ENCODE peak calls at places on chromosomes 16 and 17, in eight cellular contexts. Q is head of caudate nucleus, W is NAMALWA, F is mesothelial cell of epicardium, M is RCC 7860, P is left kidney, O is psoas muscle, C is cardiac muscle cell. X is an unnamed sample.
A peak's percentile ranks its signal among the peaks of the same experiment; 100 is the strongest.

GRCh38 chr16:78364501-78364900 is 265.0 kb downstream of the WWOX start:
- DNase-seq in Q (no peak), W (no peak), F (no peak), M (no peak), P (peak; percentile 43), O (no peak), C (no peak), X (no peak)

GRCh38 chr17:40963838-40964237 is 2.9 kb downstream of the KRT39 start:
- DNase-seq in Q (no peak), W (peak; percentile 46), F (no peak), M (peak; percentile 27), P (no peak), O (no peak), C (peak; percentile 28), X (no peak)

GRCh38 chr16:12754824-12755543 is 48.7 kb downstream of the CPPED1 start:
- DNase-seq in Q (no peak), W (no peak), F (no peak), M (no peak), P (peak; percentile 27), O (no peak), C (no peak), X (no peak)

GRCh38 chr17:43880420-43880991 is 26.8 kb downstream of the MPP2 start:
- DNase-seq in Q (no peak), W (peak; percentile 66), F (no peak), M (no peak), P (peak; percentile 93), O (peak; percentile 80), C (peak; percentile 13), X (no peak)

GRCh38 chr17:38893612-38894011 is 23.8 kb downstream of the LASP1 start:
- DNase-seq in Q (peak; percentile 36), W (no peak), F (no peak), M (no peak), P (no peak), O (no peak), C (peak; percentile 54), X (no peak)

GRCh38 chr16:54766355-54766754 is 164.3 kb upstream of the IRX5 start:
- DNase-seq in Q (no peak), W (no peak), F (no peak), M (no peak), P (no peak), O (no peak), C (no peak), X (no peak)

GRCh38 chr16:9836118-9836736 is 346.0 kb downstream of the GRIN2A start:
- DNase-seq in Q (peak; percentile 20), W (peak; percentile 7), F (no peak), M (no peak), P (peak; percentile 80), O (no peak), C (peak; percentile 1), X (no peak)

GRCh38 chr17:67696853-67697505 is 20.8 kb upstream of the NOL11 start:
- DNase-seq in Q (no peak), W (no peak), F (no peak), M (no peak), P (no peak), O (no peak), C (no peak), X (no peak)

GRCh38 chr17:945672-946071 is 33.9 kb downstream of the NXN start:
- DNase-seq in Q (no peak), W (no peak), F (no peak), M (no peak), P (no peak), O (no peak), C (no peak), X (no peak)

GRCh38 chr17:50260501-50260911 is 13.8 kb upstream of the TMEM92 start:
- DNase-seq in Q (no peak), W (no peak), F (no peak), M (no peak), P (no peak), O (no peak), C (no peak), X (no peak)

GRCh38 chr17:19647697-19648474 is 665 bp upstream of the ALDH3A2 start:
- DNase-seq in Q (peak; percentile 69), W (peak; percentile 39), F (no peak), M (peak; percentile 43), P (peak; percentile 76), O (peak; percentile 86), C (peak; percentile 82), X (no peak)

GRCh38 chr16:50207652-50208051 is 54.5 kb downstream of the TENT4B start:
- DNase-seq in Q (no peak), W (no peak), F (no peak), M (no peak), P (no peak), O (no peak), C (peak; percentile 55), X (peak; percentile 47)

GRCh38 chr17:4001048-4001590 is 36.9 kb upstream of the ATP2A3 start:
- DNase-seq in Q (no peak), W (no peak), F (no peak), M (no peak), P (no peak), O (no peak), C (peak; percentile 50), X (no peak)

GRCh38 chr16:6482861-6483530 is 849.6 kb upstream of the RBFOX1 start:
- DNase-seq in Q (peak; percentile 46), W (no peak), F (no peak), M (no peak), P (peak; percentile 11), O (no peak), C (no peak), X (no peak)

GRCh38 chr16:50023626-50024025 is 1.4 kb upstream of the CNEP1R1 start:
- DNase-seq in Q (no peak), W (no peak), F (no peak), M (no peak), P (no peak), O (no peak), C (no peak), X (no peak)

GRCh38 chr17:77177002-77177401 is 36.2 kb downstream of the SEC14L1 start:
- DNase-seq in Q (no peak), W (no peak), F (no peak), M (no peak), P (no peak), O (no peak), C (no peak), X (no peak)

GRCh38 chr17:18961634-18962493 is 9.9 kb downstream of the SLC5A10 start:
- DNase-seq in Q (no peak), W (no peak), F (no peak), M (peak; percentile 77), P (no peak), O (peak; percentile 23), C (no peak), X (no peak)

GRCh38 chr16:82627811-82628339 is 1.1 kb downstream of the CDH13 start:
- DNase-seq in Q (peak; percentile 7), W (no peak), F (no peak), M (no peak), P (peak; percentile 77), O (peak; percentile 71), C (peak; percentile 47), X (no peak)

GRCh38 chr16:20763461-20764232 is at the start of gene ACSM3:
- DNase-seq in Q (peak; percentile 23), W (peak; percentile 92), F (no peak), M (peak; percentile 94), P (peak; percentile 97), O (no peak), C (peak; percentile 84), X (peak; percentile 76)

GRCh38 chr17:82267575-82268379 is 5.7 kb downstream of the CSNK1D start:
- DNase-seq in Q (peak; percentile 90), W (no peak), F (no peak), M (peak; percentile 95), P (peak; percentile 52), O (peak; percentile 99), C (peak; percentile 94), X (peak; percentile 72)

GRCh38 chr17:81572499-81573030 is 20.4 kb upstream of the FAAP100 start:
- DNase-seq in Q (no peak), W (no peak), F (no peak), M (no peak), P (no peak), O (no peak), C (no peak), X (no peak)

GRCh38 chr16:9238346-9238745 is 146.9 kb downstream of the HAPSTR1 start:
- DNase-seq in Q (no peak), W (no peak), F (no peak), M (no peak), P (no peak), O (no peak), C (no peak), X (no peak)

GRCh38 chr16:59192551-59193199 is 458.6 kb upstream of the GOT2 start:
- DNase-seq in Q (peak; percentile 22), W (peak; percentile 61), F (no peak), M (no peak), P (peak; percentile 55), O (no peak), C (no peak), X (no peak)

GRCh38 chr17:68089881-68090280 is 54.3 kb downstream of the KPNA2 start:
- DNase-seq in Q (peak; percentile 11), W (no peak), F (no peak), M (peak; percentile 71), P (no peak), O (no peak), C (peak; percentile 26), X (no peak)

GRCh38 chr17:80596760-80597608 is 52.3 kb downstream of the RPTOR start:
- DNase-seq in Q (no peak), W (no peak), F (no peak), M (peak; percentile 44), P (no peak), O (no peak), C (no peak), X (no peak)

GRCh38 chr17:45394913-45395568 is 37.6 kb downstream of the ARHGAP27 start:
- DNase-seq in Q (peak; percentile 63), W (peak; percentile 58), F (peak; percentile 57), M (peak; percentile 9), P (peak; percentile 97), O (peak; percentile 82), C (peak; percentile 95), X (peak; percentile 79)

GRCh38 chr17:68054296-68054900 is 18.9 kb downstream of the KPNA2 start:
- DNase-seq in Q (peak; percentile 45), W (no peak), F (no peak), M (no peak), P (peak; percentile 63), O (no peak), C (peak; percentile 84), X (peak; percentile 47)

GRCh38 chr16:24580665-24581064 is 41.3 kb downstream of the RBBP6 start:
- DNase-seq in Q (no peak), W (peak; percentile 31), F (no peak), M (no peak), P (no peak), O (no peak), C (peak; percentile 55), X (peak; percentile 5)

GRCh38 chr16:16118337-16118736 is 105.0 kb downstream of the ABCC6 start:
- DNase-seq in Q (no peak), W (no peak), F (no peak), M (no peak), P (peak; percentile 16), O (no peak), C (no peak), X (no peak)

GRCh38 chr16:34050787-34051320 is 591.4 kb downstream of the TP53TG3F start:
- DNase-seq in Q (no peak), W (no peak), F (no peak), M (no peak), P (no peak), O (no peak), C (no peak), X (no peak)

GRCh38 chr16:56475226-56475625 is 23.9 kb downstream of the OGFOD1 start:
- DNase-seq in Q (no peak), W (no peak), F (no peak), M (no peak), P (no peak), O (no peak), C (no peak), X (no peak)

GRCh38 chr17:44467108-44467507 is 36.1 kb downstream of the GPATCH8 start:
- DNase-seq in Q (no peak), W (no peak), F (no peak), M (no peak), P (no peak), O (no peak), C (no peak), X (no peak)

GRCh38 chr17:70521821-70522256 is 352.5 kb downstream of the KCNJ2 start:
- DNase-seq in Q (peak; percentile 23), W (no peak), F (peak; percentile 21), M (no peak), P (no peak), O (no peak), C (peak; percentile 69), X (no peak)

GRCh38 chr16:78973041-78973440 is 627.5 kb downstream of the MAF start:
- DNase-seq in Q (no peak), W (no peak), F (no peak), M (no peak), P (peak; percentile 48), O (no peak), C (peak; percentile 0), X (no peak)